ENCODE peak calls at places on chromosomes 13 and 19, in nine cellular contexts. One of them, this sample, is unnamed.

GRCh38 chr19:30029721-30030510 is 87.9 kb downstream of the URI1 start:
- DNase-seq in epithelial cell of esophagus: peak; percentile 82
- DNase-seq in bronchial epithelial cell: peak; percentile 29
- DNase-seq in progenitor cell of endocrine pancreas: no peak
- DNase-seq in GM20000: peak; percentile 51
- DNase-seq in cardiac muscle cell: no peak
- DNase-seq in AG10803: no peak
- DNase-seq in mucosa of descending colon: no peak
- DNase-seq in upper lobe of right lung: no peak
- DNase-seq in this sample: peak; percentile 45

GRCh38 chr19:14440049-14440448 is 6.9 kb downstream of the PKN1 start:
- DNase-seq in epithelial cell of esophagus: no peak
- DNase-seq in bronchial epithelial cell: no peak
- DNase-seq in progenitor cell of endocrine pancreas: no peak
- DNase-seq in GM20000: peak; percentile 93
- DNase-seq in cardiac muscle cell: no peak
- DNase-seq in AG10803: no peak
- DNase-seq in mucosa of descending colon: peak; percentile 93
- DNase-seq in upper lobe of right lung: peak; percentile 91
- DNase-seq in this sample: no peak

GRCh38 chr19:49469828-49470614 is 4.0 kb upstream of the FLT3LG start:
- DNase-seq in epithelial cell of esophagus: peak; percentile 10
- DNase-seq in bronchial epithelial cell: no peak
- DNase-seq in progenitor cell of endocrine pancreas: no peak
- DNase-seq in GM20000: peak; percentile 89
- DNase-seq in cardiac muscle cell: no peak
- DNase-seq in AG10803: no peak
- DNase-seq in mucosa of descending colon: peak; percentile 87
- DNase-seq in upper lobe of right lung: no peak
- DNase-seq in this sample: no peak

GRCh38 chr13:37648604-37649003 is 50.0 kb upstream of the POSTN start:
- DNase-seq in epithelial cell of esophagus: peak; percentile 22
- DNase-seq in bronchial epithelial cell: peak; percentile 29
- DNase-seq in progenitor cell of endocrine pancreas: no peak
- DNase-seq in GM20000: no peak
- DNase-seq in cardiac muscle cell: peak; percentile 74
- DNase-seq in AG10803: peak; percentile 56
- DNase-seq in mucosa of descending colon: no peak
- DNase-seq in upper lobe of right lung: no peak
- DNase-seq in this sample: peak; percentile 16

GRCh38 chr19:35013820-35014754 is 14.0 kb downstream of the GRAMD1A start:
- DNase-seq in epithelial cell of esophagus: no peak
- DNase-seq in bronchial epithelial cell: no peak
- DNase-seq in progenitor cell of endocrine pancreas: no peak
- DNase-seq in GM20000: no peak
- DNase-seq in cardiac muscle cell: peak; percentile 38
- DNase-seq in AG10803: no peak
- DNase-seq in mucosa of descending colon: no peak
- DNase-seq in upper lobe of right lung: no peak
- DNase-seq in this sample: no peak

GRCh38 chr13:30774214-30774730 is 38.9 kb downstream of the ALOX5AP start:
- DNase-seq in epithelial cell of esophagus: no peak
- DNase-seq in bronchial epithelial cell: no peak
- DNase-seq in progenitor cell of endocrine pancreas: no peak
- DNase-seq in GM20000: no peak
- DNase-seq in cardiac muscle cell: no peak
- DNase-seq in AG10803: no peak
- DNase-seq in mucosa of descending colon: no peak
- DNase-seq in upper lobe of right lung: no peak
- DNase-seq in this sample: no peak

GRCh38 chr13:97567510-97568243 is 133.7 kb downstream of the RAP2A start:
- DNase-seq in epithelial cell of esophagus: peak; percentile 92
- DNase-seq in bronchial epithelial cell: peak; percentile 90
- DNase-seq in progenitor cell of endocrine pancreas: no peak
- DNase-seq in GM20000: peak; percentile 47
- DNase-seq in cardiac muscle cell: peak; percentile 83
- DNase-seq in AG10803: peak; percentile 73
- DNase-seq in mucosa of descending colon: peak; percentile 80
- DNase-seq in upper lobe of right lung: peak; percentile 77
- DNase-seq in this sample: peak; percentile 90

GRCh38 chr13:30908416-30908980 is 2.4 kb downstream of the MEDAG start:
- DNase-seq in epithelial cell of esophagus: no peak
- DNase-seq in bronchial epithelial cell: no peak
- DNase-seq in progenitor cell of endocrine pancreas: no peak
- DNase-seq in GM20000: no peak
- DNase-seq in cardiac muscle cell: peak; percentile 92
- DNase-seq in AG10803: peak; percentile 45
- DNase-seq in mucosa of descending colon: no peak
- DNase-seq in upper lobe of right lung: no peak
- DNase-seq in this sample: peak; percentile 15

GRCh38 chr13:24503376-24503690 is 9.2 kb downstream of the PARP4 start:
- DNase-seq in epithelial cell of esophagus: peak; percentile 6
- DNase-seq in bronchial epithelial cell: no peak
- DNase-seq in progenitor cell of endocrine pancreas: no peak
- DNase-seq in GM20000: no peak
- DNase-seq in cardiac muscle cell: no peak
- DNase-seq in AG10803: no peak
- DNase-seq in mucosa of descending colon: no peak
- DNase-seq in upper lobe of right lung: no peak
- DNase-seq in this sample: peak; percentile 10

GRCh38 chr13:24500977-24501376 is 11.6 kb downstream of the PARP4 start:
- DNase-seq in epithelial cell of esophagus: peak; percentile 82
- DNase-seq in bronchial epithelial cell: peak; percentile 84
- DNase-seq in progenitor cell of endocrine pancreas: no peak
- DNase-seq in GM20000: no peak
- DNase-seq in cardiac muscle cell: peak; percentile 81
- DNase-seq in AG10803: peak; percentile 44
- DNase-seq in mucosa of descending colon: no peak
- DNase-seq in upper lobe of right lung: no peak
- DNase-seq in this sample: peak; percentile 59

GRCh38 chr13:24505756-24506155 is 6.8 kb downstream of the PARP4 start:
- DNase-seq in epithelial cell of esophagus: no peak
- DNase-seq in bronchial epithelial cell: no peak
- DNase-seq in progenitor cell of endocrine pancreas: no peak
- DNase-seq in GM20000: no peak
- DNase-seq in cardiac muscle cell: no peak
- DNase-seq in AG10803: no peak
- DNase-seq in mucosa of descending colon: no peak
- DNase-seq in upper lobe of right lung: no peak
- DNase-seq in this sample: no peak

GRCh38 chr13:24505256-24505655 is 7.3 kb downstream of the PARP4 start:
- DNase-seq in epithelial cell of esophagus: no peak
- DNase-seq in bronchial epithelial cell: no peak
- DNase-seq in progenitor cell of endocrine pancreas: no peak
- DNase-seq in GM20000: no peak
- DNase-seq in cardiac muscle cell: peak; percentile 83
- DNase-seq in AG10803: no peak
- DNase-seq in mucosa of descending colon: no peak
- DNase-seq in upper lobe of right lung: no peak
- DNase-seq in this sample: peak; percentile 8

DNA sequence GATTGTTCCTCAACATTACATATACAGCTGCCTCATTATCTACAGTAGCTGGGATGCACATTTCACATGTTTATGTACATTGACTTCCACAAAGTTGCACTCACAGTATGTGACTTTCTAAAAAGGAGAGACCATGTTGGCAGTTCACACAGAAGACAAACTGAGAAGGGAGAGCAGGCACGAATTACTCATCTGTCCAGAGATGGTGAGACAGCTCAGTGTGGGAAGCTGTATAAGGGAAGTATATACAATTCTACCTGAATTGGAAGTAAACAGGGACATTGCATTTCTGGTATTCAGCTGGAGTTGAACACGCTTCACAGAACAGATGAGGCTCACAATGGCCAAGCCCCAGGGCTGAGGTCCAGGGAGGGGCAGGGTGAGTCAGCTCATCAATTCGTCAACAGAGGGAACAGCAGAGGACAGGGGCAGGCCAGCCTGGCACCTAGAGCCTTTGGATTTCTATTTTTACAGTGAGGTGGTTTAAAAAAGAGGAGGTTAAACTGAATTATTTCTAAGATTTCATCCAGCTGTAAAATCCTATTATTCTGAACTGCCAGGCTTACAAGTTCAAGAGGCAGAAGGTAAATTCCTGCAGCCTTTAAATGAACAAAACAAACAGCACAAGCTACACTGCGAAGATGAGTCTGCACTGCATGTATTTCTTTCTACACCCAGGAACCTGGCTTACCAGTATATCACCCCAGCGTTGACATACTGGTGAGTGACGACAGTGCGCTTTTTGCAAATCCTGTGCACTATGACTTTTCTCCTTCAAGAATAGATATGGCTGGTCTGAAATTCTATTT is 9.8 kb downstream of the PARP4 start:
- DNase-seq in epithelial cell of esophagus: peak; percentile 87
- DNase-seq in bronchial epithelial cell: peak; percentile 82
- DNase-seq in progenitor cell of endocrine pancreas: no peak
- DNase-seq in GM20000: no peak
- DNase-seq in cardiac muscle cell: peak; percentile 43
- DNase-seq in AG10803: peak; percentile 54
- DNase-seq in mucosa of descending colon: peak; percentile 64
- DNase-seq in upper lobe of right lung: no peak
- DNase-seq in this sample: peak; percentile 88
- TF ChIP-seq CTCF in epithelial cell of esophagus: no peak
- TF ChIP-seq CTCF in bronchial epithelial cell: no peak
- TF ChIP-seq CTCF in progenitor cell of endocrine pancreas: no peak
- TF ChIP-seq CTCF in GM20000: no peak
- TF ChIP-seq CTCF in cardiac muscle cell: no peak
- TF ChIP-seq CTCF in AG10803: no peak
- TF ChIP-seq CTCF in mucosa of descending colon: no peak
- TF ChIP-seq CTCF in upper lobe of right lung: no peak
- TF ChIP-seq CTCF in this sample: no peak

DNA sequence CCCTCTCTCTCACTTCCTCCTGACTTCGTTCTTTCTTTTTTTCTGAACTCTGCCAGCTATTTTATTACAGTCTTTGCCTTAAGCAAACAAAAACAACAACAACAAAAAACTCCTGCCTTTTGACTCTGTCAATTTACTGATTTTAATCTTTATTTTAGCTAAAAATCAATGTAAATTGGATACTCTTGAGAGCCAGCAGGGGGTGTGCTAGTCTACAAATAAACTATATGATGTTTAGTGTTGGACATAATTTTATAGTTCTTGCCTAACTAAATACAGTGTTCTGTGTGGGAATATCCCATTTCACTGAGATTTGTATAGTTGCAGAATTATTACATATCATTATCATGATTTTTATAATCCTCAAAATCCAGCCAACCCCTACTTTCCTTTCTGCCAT is 1199.9 kb upstream of the SPRY2 start:
- DNase-seq in epithelial cell of esophagus: peak; percentile 24
- DNase-seq in bronchial epithelial cell: peak; percentile 7
- DNase-seq in progenitor cell of endocrine pancreas: no peak
- DNase-seq in GM20000: no peak
- DNase-seq in cardiac muscle cell: peak; percentile 1
- DNase-seq in AG10803: no peak
- DNase-seq in mucosa of descending colon: no peak
- DNase-seq in upper lobe of right lung: no peak
- DNase-seq in this sample: peak; percentile 28
- TF ChIP-seq CTCF in epithelial cell of esophagus: peak; percentile 34
- TF ChIP-seq CTCF in bronchial epithelial cell: peak; percentile 23
- TF ChIP-seq CTCF in progenitor cell of endocrine pancreas: peak; percentile 57
- TF ChIP-seq CTCF in GM20000: no peak
- TF ChIP-seq CTCF in cardiac muscle cell: no peak
- TF ChIP-seq CTCF in AG10803: no peak
- TF ChIP-seq CTCF in mucosa of descending colon: no peak
- TF ChIP-seq CTCF in upper lobe of right lung: no peak
- TF ChIP-seq CTCF in this sample: peak; percentile 41

GRCh38 chr19:6196361-6196760 is 60.9 kb downstream of the ACSBG2 start:
- DNase-seq in epithelial cell of esophagus: no peak
- DNase-seq in bronchial epithelial cell: no peak
- DNase-seq in progenitor cell of endocrine pancreas: no peak
- DNase-seq in GM20000: no peak
- DNase-seq in cardiac muscle cell: no peak
- DNase-seq in AG10803: no peak
- DNase-seq in mucosa of descending colon: no peak
- DNase-seq in upper lobe of right lung: no peak
- DNase-seq in this sample: no peak

GRCh38 chr19:6198896-6199239 is 63.4 kb downstream of the ACSBG2 start:
- DNase-seq in epithelial cell of esophagus: no peak
- DNase-seq in bronchial epithelial cell: no peak
- DNase-seq in progenitor cell of endocrine pancreas: no peak
- DNase-seq in GM20000: no peak
- DNase-seq in cardiac muscle cell: no peak
- DNase-seq in AG10803: no peak
- DNase-seq in mucosa of descending colon: no peak
- DNase-seq in upper lobe of right lung: no peak
- DNase-seq in this sample: no peak

GRCh38 chr19:6204212-6204611 is 68.7 kb downstream of the ACSBG2 start:
- DNase-seq in epithelial cell of esophagus: no peak
- DNase-seq in bronchial epithelial cell: no peak
- DNase-seq in progenitor cell of endocrine pancreas: no peak
- DNase-seq in GM20000: no peak
- DNase-seq in cardiac muscle cell: peak; percentile 43
- DNase-seq in AG10803: peak; percentile 48
- DNase-seq in mucosa of descending colon: no peak
- DNase-seq in upper lobe of right lung: no peak
- DNase-seq in this sample: peak; percentile 48

GRCh38 chr19:6204866-6205723 is 69.6 kb downstream of the ACSBG2 start:
- DNase-seq in epithelial cell of esophagus: no peak
- DNase-seq in bronchial epithelial cell: no peak
- DNase-seq in progenitor cell of endocrine pancreas: no peak
- DNase-seq in GM20000: no peak
- DNase-seq in cardiac muscle cell: no peak
- DNase-seq in AG10803: no peak
- DNase-seq in mucosa of descending colon: no peak
- DNase-seq in upper lobe of right lung: peak; percentile 59
- DNase-seq in this sample: no peak

GRCh38 chr19:6199240-6199983 is 63.9 kb downstream of the ACSBG2 start:
- DNase-seq in epithelial cell of esophagus: peak; percentile 98
- DNase-seq in bronchial epithelial cell: peak; percentile 94
- DNase-seq in progenitor cell of endocrine pancreas: peak; percentile 98
- DNase-seq in GM20000: peak; percentile 99
- DNase-seq in cardiac muscle cell: peak; percentile 99
- DNase-seq in AG10803: peak; percentile 97
- DNase-seq in mucosa of descending colon: peak; percentile 99
- DNase-seq in upper lobe of right lung: peak; percentile 100
- DNase-seq in this sample: peak; percentile 100
- TF ChIP-seq CTCF in epithelial cell of esophagus: peak; percentile 34
- TF ChIP-seq CTCF in bronchial epithelial cell: peak; percentile 47
- TF ChIP-seq CTCF in progenitor cell of endocrine pancreas: peak; percentile 41
- TF ChIP-seq CTCF in GM20000: no peak
- TF ChIP-seq CTCF in cardiac muscle cell: peak; percentile 30
- TF ChIP-seq CTCF in AG10803: peak; percentile 28
- TF ChIP-seq CTCF in mucosa of descending colon: no peak
- TF ChIP-seq CTCF in upper lobe of right lung: peak; percentile 45
- TF ChIP-seq CTCF in this sample: no peak

GRCh38 chr19:4300589-4300988 is 1.6 kb downstream of the TMIGD2 start:
- DNase-seq in epithelial cell of esophagus: no peak
- DNase-seq in bronchial epithelial cell: no peak
- DNase-seq in progenitor cell of endocrine pancreas: no peak
- DNase-seq in GM20000: no peak
- DNase-seq in cardiac muscle cell: no peak
- DNase-seq in AG10803: no peak
- DNase-seq in mucosa of descending colon: no peak
- DNase-seq in upper lobe of right lung: no peak
- DNase-seq in this sample: no peak

GRCh38 chr19:4295972-4296771 is 6.0 kb downstream of the TMIGD2 start:
- DNase-seq in epithelial cell of esophagus: peak; percentile 10
- DNase-seq in bronchial epithelial cell: no peak
- DNase-seq in progenitor cell of endocrine pancreas: no peak
- DNase-seq in GM20000: no peak
- DNase-seq in cardiac muscle cell: peak; percentile 45
- DNase-seq in AG10803: peak; percentile 12
- DNase-seq in mucosa of descending colon: no peak
- DNase-seq in upper lobe of right lung: no peak
- DNase-seq in this sample: peak; percentile 14

GRCh38 chr19:4301590-4302237 is 475 bp downstream of the TMIGD2 start:
- DNase-seq in epithelial cell of esophagus: no peak
- DNase-seq in bronchial epithelial cell: no peak
- DNase-seq in progenitor cell of endocrine pancreas: no peak
- DNase-seq in GM20000: no peak
- DNase-seq in cardiac muscle cell: no peak
- DNase-seq in AG10803: no peak
- DNase-seq in mucosa of descending colon: no peak
- DNase-seq in upper lobe of right lung: no peak
- DNase-seq in this sample: no peak

GRCh38 chr19:4298772-4299550 is 3.2 kb downstream of the TMIGD2 start:
- DNase-seq in epithelial cell of esophagus: no peak
- DNase-seq in bronchial epithelial cell: no peak
- DNase-seq in progenitor cell of endocrine pancreas: no peak
- DNase-seq in GM20000: no peak
- DNase-seq in cardiac muscle cell: no peak
- DNase-seq in AG10803: no peak
- DNase-seq in mucosa of descending colon: no peak
- DNase-seq in upper lobe of right lung: no peak
- DNase-seq in this sample: no peak

GRCh38 chr19:4297901-4298771 is 4.1 kb downstream of the TMIGD2 start:
- DNase-seq in epithelial cell of esophagus: peak; percentile 39
- DNase-seq in bronchial epithelial cell: no peak
- DNase-seq in progenitor cell of endocrine pancreas: no peak
- DNase-seq in GM20000: no peak
- DNase-seq in cardiac muscle cell: no peak
- DNase-seq in AG10803: no peak
- DNase-seq in mucosa of descending colon: no peak
- DNase-seq in upper lobe of right lung: no peak
- DNase-seq in this sample: no peak
- TF ChIP-seq CTCF in epithelial cell of esophagus: no peak
- TF ChIP-seq CTCF in bronchial epithelial cell: no peak
- TF ChIP-seq CTCF in progenitor cell of endocrine pancreas: no peak
- TF ChIP-seq CTCF in GM20000: no peak
- TF ChIP-seq CTCF in cardiac muscle cell: no peak
- TF ChIP-seq CTCF in AG10803: no peak
- TF ChIP-seq CTCF in mucosa of descending colon: no peak
- TF ChIP-seq CTCF in upper lobe of right lung: no peak
- TF ChIP-seq CTCF in this sample: no peak

This sample was measured in MCF 10A.